ENCODE peak calls at places on chromosomes 11 and 22, in nine cellular contexts. M, U, R, B, J, S, K, E and X are unnamed samples.
A peak's percentile ranks its signal among the peaks of the same experiment; 100 is the strongest.

GRCh38 chr22:20567371-20567847 is 60.0 kb downstream of the MED15 start:
- DNase-seq in M (no peak), K (no peak), E (no peak), J (no peak), R (peak; percentile 52), B (no peak), U (no peak), S (no peak), X (no peak)

GRCh38 chr22:29071261-29072045 is 1.4 kb upstream of the KREMEN1 start:
- DNase-seq in M (no peak), K (no peak), U (peak; percentile 65), R (peak; percentile 80), E (peak; percentile 23), J (peak; percentile 75), B (no peak), S (peak; percentile 57), X (peak; percentile 93)

GRCh38 chr22:40611606-40612005 is 24.9 kb downstream of the MRTFA start:
- DNase-seq in J (no peak), E (no peak), B (no peak), S (no peak), K (no peak), R (no peak), U (no peak), M (no peak), X (no peak)

GRCh38 chr11:2698386-2699184 is 1.2 kb downstream of the KCNQ1OT1 start:
- DNase-seq in J (no peak), R (peak; percentile 66), M (no peak), K (no peak), B (no peak), E (no peak), U (no peak), S (no peak), X (no peak)

GRCh38 chr11:19447150-19447566 is 206.4 kb upstream of the E2F8 start:
- DNase-seq in R (no peak), S (no peak), B (no peak), M (no peak), E (no peak), U (no peak), J (no peak), K (no peak), X (no peak)

GRCh38 chr22:50420581-50420980 is 54.3 kb downstream of the SBF1 start:
- DNase-seq in M (no peak), B (no peak), U (no peak), E (no peak), J (no peak), S (no peak), K (no peak), R (no peak), X (no peak)

GRCh38 chr11:29282088-29282487 is 734.7 kb downstream of the KCNA4 start:
- DNase-seq in U (no peak), R (no peak), S (no peak), B (no peak), J (no peak), E (no peak), K (no peak), M (peak; percentile 81), X (no peak)

GRCh38 chr11:121137005-121137404 is 36.0 kb downstream of the TECTA start:
- DNase-seq in S (no peak), J (no peak), E (no peak), U (no peak), M (no peak), R (no peak), B (no peak), K (no peak), X (peak; percentile 14)

GRCh38 chr11:69879734-69880005 is 60.5 kb upstream of the FGF3 start:
- DNase-seq in B (peak; percentile 23), K (no peak), R (peak; percentile 25), S (no peak), E (no peak), U (no peak), J (no peak), M (no peak), X (no peak)

GRCh38 chr11:114610984-114611944 is 15.7 kb upstream of the NXPE4 start:
- DNase-seq in U (no peak), K (no peak), M (no peak), B (no peak), E (no peak), R (no peak), J (no peak), S (no peak), X (no peak)

GRCh38 chr22:41565403-41566054 is 4.7 kb downstream of the CSDC2 start:
- DNase-seq in U (no peak), E (peak; percentile 87), J (peak; percentile 27), B (no peak), R (no peak), K (no peak), M (peak; percentile 71), S (peak; percentile 80), X (peak; percentile 30)

GRCh38 chr11:76658651-76659650 is 11.6 kb downstream of the LRRC32 start:
- DNase-seq in E (no peak), B (no peak), U (no peak), K (no peak), J (peak; percentile 4), S (no peak), R (peak; percentile 44), M (no peak), X (no peak)

GRCh38 chr11:118634435-118635236 is 27.2 kb downstream of the PHLDB1 start:
- DNase-seq in S (peak; percentile 91), B (peak; percentile 69), R (no peak), E (peak; percentile 92), U (peak; percentile 90), K (no peak), J (peak; percentile 88), M (no peak), X (peak; percentile 85)

GRCh38 chr11:36249271-36249670 is 40.0 kb downstream of the COMMD9 start:
- DNase-seq in J (no peak), U (no peak), K (no peak), M (no peak), S (no peak), B (no peak), E (no peak), R (no peak), X (no peak)

GRCh38 chr11:111097191-111097590 is 148.3 kb upstream of the POU2AF2 start:
- DNase-seq in S (no peak), B (no peak), R (no peak), E (peak; percentile 11), J (peak; percentile 11), M (no peak), K (no peak), U (peak; percentile 44), X (peak; percentile 60)

GRCh38 chr11:17563248-17563647 is 16.2 kb downstream of the OTOG start:
- DNase-seq in J (no peak), K (no peak), E (no peak), B (no peak), S (no peak), M (no peak), R (no peak), U (peak; percentile 22), X (no peak)

GRCh38 chr11:17563961-17564686 is 17.1 kb downstream of the OTOG start:
- DNase-seq in R (no peak), U (no peak), B (no peak), S (no peak), K (no peak), J (no peak), M (no peak), E (no peak), X (no peak)

GRCh38 chr11:17561111-17561415 is 14.0 kb downstream of the OTOG start:
- DNase-seq in K (no peak), S (no peak), J (no peak), M (no peak), U (no peak), R (no peak), E (no peak), B (no peak), X (no peak)

GRCh38 chr11:17561466-17562001 is 14.5 kb downstream of the OTOG start:
- DNase-seq in S (no peak), M (no peak), E (no peak), U (no peak), J (no peak), B (no peak), K (no peak), R (no peak), X (no peak)

DNA sequence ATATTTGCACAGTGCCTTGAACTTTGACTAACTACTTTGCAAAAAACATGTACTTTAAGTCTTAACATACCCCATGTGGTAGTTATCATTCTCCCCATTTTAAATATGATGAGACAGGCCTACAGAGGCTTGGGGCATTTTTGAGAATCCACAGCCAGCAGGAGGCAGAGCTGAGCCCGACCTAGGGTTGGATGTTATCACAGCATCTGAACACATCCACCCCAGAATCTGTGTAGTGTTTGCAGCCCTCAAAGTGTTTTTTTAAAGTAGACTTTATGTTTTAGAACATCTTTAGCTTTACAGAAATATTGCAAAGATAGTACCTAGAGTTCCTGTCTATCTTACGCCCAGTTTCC is 17.6 kb downstream of the OTOG start:
- DNase-seq in M (no peak), B (no peak), R (no peak), U (no peak), J (no peak), K (no peak), E (peak; percentile 24), S (no peak), X (peak; percentile 2)
- TF ChIP-seq EP300 in M (no peak), B (no peak), R (no peak), U (no peak), J (no peak), K (no peak), E (no peak), S (no peak), X (no peak)

GRCh38 chr11:443542-444199 is 1.9 kb upstream of the ANO9 start:
- DNase-seq in E (no peak), K (no peak), M (no peak), J (no peak), U (no peak), B (no peak), R (no peak), S (no peak), X (no peak)
- TF ChIP-seq EP300 in E (no peak), K (no peak), M (no peak), J (no peak), U (no peak), B (no peak), R (no peak), S (no peak), X (no peak)

DNA sequence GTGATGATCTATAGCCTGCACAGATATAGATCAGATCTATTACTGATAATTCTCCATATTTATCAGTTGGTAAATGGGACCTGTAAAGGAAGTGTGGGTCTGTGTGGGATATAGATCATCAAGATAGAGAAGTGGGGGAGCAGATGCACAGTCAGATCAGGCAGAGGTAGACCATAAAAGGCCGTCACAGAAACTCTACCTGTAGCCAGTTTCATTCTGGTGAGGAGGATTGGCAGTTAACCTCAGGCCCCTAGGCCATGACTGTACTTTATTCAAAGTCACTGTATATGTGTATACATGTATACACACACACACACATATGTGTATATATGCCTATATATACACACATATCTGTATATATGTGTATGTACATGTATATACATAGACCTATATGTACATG is 69.1 kb downstream of the ADM start:
- DNase-seq in J (no peak), S (no peak), E (no peak), U (no peak), M (no peak), R (no peak), B (no peak), K (no peak), X (no peak)
- TF ChIP-seq EP300 in J (no peak), S (no peak), E (no peak), U (no peak), M (no peak), R (no peak), B (no peak), K (no peak), X (no peak)

DNA sequence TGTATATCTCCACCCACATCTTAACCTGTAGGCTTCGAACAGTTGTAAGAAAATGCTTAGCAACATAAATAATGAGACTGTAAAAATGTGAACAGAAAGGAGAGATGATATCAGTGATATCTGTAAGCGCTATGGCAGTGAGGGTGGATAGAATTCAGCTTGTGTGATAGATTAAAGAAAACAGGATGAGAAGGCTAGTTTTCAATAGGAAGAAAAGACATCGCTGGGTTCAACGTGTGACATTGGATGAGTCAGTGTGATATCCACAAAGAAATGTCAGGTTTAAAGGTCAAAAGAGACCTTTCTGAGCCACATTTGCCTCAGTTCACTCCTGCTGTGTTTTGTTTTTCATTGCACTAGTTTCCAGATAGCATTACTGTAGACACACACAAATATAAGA is 13.7 kb upstream of the RFPL3 start:
- DNase-seq in E (no peak), B (no peak), R (no peak), U (no peak), J (no peak), M (no peak), S (no peak), K (no peak), X (no peak)
- TF ChIP-seq EP300 in E (no peak), B (no peak), R (no peak), U (no peak), J (no peak), M (no peak), S (no peak), K (no peak), X (no peak)